ENCODE peak calls at places on chromosomes 5 and 9, in ten cellular contexts. L, U, W, H, Q, K, T, P, F and R are unnamed samples.

GRCh38 chr9:83707518-83707767 is 315 bp downstream of the UBQLN1 start:
- DNase-seq in Q (peak; percentile 94), K (no peak), H (no peak), T (peak; percentile 29), P (no peak), W (peak; percentile 77), U (no peak), L (peak; percentile 75), F (no peak), R (no peak)

GRCh38 chr5:67201897-67202549 is 5.4 kb upstream of the CD180 start:
- DNase-seq in T (no peak), L (no peak), H (no peak), P (no peak), U (no peak), F (no peak), W (no peak), K (no peak), Q (no peak), R (no peak)

GRCh38 chr5:37722236-37723146 is 117.3 kb downstream of the GDNF start:
- DNase-seq in P (no peak), Q (peak; percentile 20), T (peak; percentile 97), W (peak; percentile 77), H (no peak), F (no peak), L (no peak), U (peak; percentile 84), K (peak; percentile 19), R (no peak)

GRCh38 chr9:30774326-30774725 is 1610.1 kb upstream of the ACO1 start:
- DNase-seq in W (peak; percentile 16), T (no peak), K (no peak), U (peak; percentile 1), L (no peak), F (no peak), H (no peak), P (no peak), Q (peak; percentile 30), R (no peak)

GRCh38 chr5:96901384-96901783 is 25.1 kb downstream of the ERAP2 start:
- DNase-seq in L (no peak), H (no peak), Q (no peak), F (no peak), W (no peak), T (no peak), U (no peak), K (no peak), P (no peak), R (no peak)

GRCh38 chr9:113523421-113524141 is 60.1 kb downstream of the RGS3 start:
- DNase-seq in U (peak; percentile 39), W (no peak), P (peak; percentile 70), H (peak; percentile 77), K (no peak), F (no peak), Q (no peak), T (no peak), L (peak; percentile 65), R (no peak)

GRCh38 chr5:135444881-135445280 is 2.3 kb downstream of the DCANP1 start:
- DNase-seq in U (no peak), Q (no peak), T (no peak), W (no peak), F (peak; percentile 23), L (no peak), K (no peak), H (no peak), P (no peak), R (no peak)

GRCh38 chr9:126743046-126743445 is 61.8 kb upstream of the ZBTB43 start:
- DNase-seq in T (no peak), H (no peak), Q (no peak), K (no peak), U (no peak), P (no peak), F (no peak), W (no peak), L (no peak), R (no peak)

GRCh38 chr9:121699271-121700164 is 48.1 kb downstream of the DAB2IP start:
- DNase-seq in K (peak; percentile 14), P (peak; percentile 77), Q (no peak), U (peak; percentile 67), H (no peak), L (peak; percentile 18), F (no peak), W (peak; percentile 47), T (no peak), R (peak; percentile 75)

GRCh38 chr5:102919211-102919610 is 164.1 kb downstream of the PAM start:
- DNase-seq in H (no peak), T (no peak), Q (no peak), F (no peak), L (no peak), P (no peak), W (no peak), K (no peak), U (no peak), R (no peak)

GRCh38 chr9:32220750-32221149 is 163.7 kb upstream of the ACO1 start:
- DNase-seq in K (no peak), L (no peak), T (no peak), U (no peak), F (no peak), Q (no peak), W (no peak), P (no peak), H (no peak), R (no peak)

GRCh38 chr9:136312436-136312835 is 8.5 kb upstream of the CCDC187 start:
- DNase-seq in P (no peak), L (peak; percentile 51), W (peak; percentile 43), F (no peak), H (no peak), T (no peak), K (no peak), U (peak; percentile 53), Q (peak; percentile 52), R (peak; percentile 48)

GRCh38 chr5:157575096-157575872 is at the start of gene ADAM19:
- DNase-seq in L (peak; percentile 63), T (no peak), H (no peak), F (peak; percentile 52), W (peak; percentile 36), U (peak; percentile 73), Q (no peak), K (no peak), P (peak; percentile 81), R (peak; percentile 77)

GRCh38 chr5:132464155-132464939 is 26.2 kb downstream of the IRF1 start:
- DNase-seq in K (no peak), Q (peak; percentile 58), T (no peak), P (peak; percentile 52), W (peak; percentile 49), F (no peak), U (no peak), H (peak; percentile 21), L (peak; percentile 44), R (no peak)

GRCh38 chr5:2904956-2905355 is 153.5 kb upstream of the IRX2 start:
- DNase-seq in P (peak; percentile 13), K (no peak), U (no peak), F (no peak), Q (no peak), L (no peak), H (no peak), T (no peak), W (no peak), R (no peak)

GRCh38 chr9:72589684-72590555 is 68.5 kb downstream of the TMC1 start:
- DNase-seq in W (no peak), Q (peak; percentile 42), H (no peak), K (no peak), L (no peak), U (peak; percentile 35), T (no peak), P (no peak), F (no peak), R (no peak)

GRCh38 chr5:176784218-176785165 is 25.9 kb upstream of the UNC5A start:
- DNase-seq in Q (no peak), H (no peak), T (peak; percentile 98), P (peak; percentile 36), W (peak; percentile 98), L (no peak), U (peak; percentile 78), K (no peak), F (no peak), R (no peak)

GRCh38 chr9:125025584-125025983 is 84.7 kb upstream of the GOLGA1 start:
- DNase-seq in U (no peak), H (no peak), P (no peak), F (no peak), T (no peak), Q (no peak), W (no peak), L (no peak), K (no peak), R (no peak)

GRCh38 chr5:35363387-35363965 is 133.2 kb upstream of the PRLR start:
- DNase-seq in H (no peak), F (no peak), L (no peak), W (peak; percentile 42), T (no peak), U (no peak), Q (no peak), P (no peak), K (no peak), R (no peak)

GRCh38 chr9:74653437-74654080 is 156.4 kb downstream of the RORB start:
- DNase-seq in P (no peak), F (no peak), Q (no peak), H (no peak), W (no peak), T (no peak), L (no peak), U (no peak), K (no peak), R (no peak)

GRCh38 chr9:93139365-93140182 is 5.5 kb upstream of the NINJ1 start:
- DNase-seq in T (no peak), H (no peak), K (no peak), P (no peak), U (no peak), Q (no peak), F (no peak), W (peak; percentile 93), L (no peak), R (no peak)

GRCh38 chr9:16143947-16144890 is 591.4 kb downstream of the CCDC171 start:
- DNase-seq in F (no peak), K (no peak), Q (no peak), P (no peak), U (no peak), L (no peak), H (no peak), W (peak; percentile 95), T (no peak), R (no peak)

GRCh38 chr5:115549154-115549553 is 4.6 kb upstream of the FEM1C start:
- DNase-seq in Q (peak; percentile 57), F (no peak), W (peak; percentile 24), K (no peak), L (no peak), H (peak; percentile 27), T (no peak), P (no peak), U (no peak), R (peak; percentile 34)

GRCh38 chr9:114313186-114313585 is 9.7 kb upstream of the ORM1 start:
- DNase-seq in Q (no peak), U (no peak), T (no peak), K (no peak), W (no peak), H (no peak), P (peak; percentile 19), F (peak; percentile 32), L (no peak), R (no peak)

GRCh38 chr5:101260857-101261256 is 357.8 kb upstream of the ST8SIA4 start:
- DNase-seq in L (no peak), H (no peak), U (no peak), P (no peak), T (no peak), Q (no peak), W (no peak), F (no peak), K (no peak), R (no peak)